ENCODE peak calls at places on chromosomes 1 and 21, in nine cellular contexts. V is heart left ventricle, B is upper lobe of right lung, Q is fibroblast of the aortic adventitia, I is ovary, U is cardiac muscle cell, J is IMR-90, A is thoracic aorta, M is lung. C is an unnamed sample.

GRCh38 chr21:45305831-45306230 is 18.1 kb upstream of the POFUT2 start:
- DNase-seq in V (no peak), B (no peak), Q (no peak), I (peak; percentile 31), U (no peak), J (no peak), A (no peak), M (no peak), C (no peak)

GRCh38 chr1:113943028-113943811 is 14.1 kb downstream of the HIPK1 start:
- DNase-seq in V (no peak), B (no peak), Q (peak; percentile 64), I (no peak), U (no peak), J (peak; percentile 16), A (no peak), M (no peak), C (no peak)

GRCh38 chr1:195637474-195637873 is 970.8 kb downstream of the KCNT2 start:
- DNase-seq in V (no peak), B (no peak), Q (no peak), I (no peak), U (no peak), J (peak; percentile 28), A (no peak), M (no peak), C (no peak)

GRCh38 chr21:15874610-15875009 is 144.8 kb downstream of the USP25 start:
- DNase-seq in V (no peak), B (no peak), Q (no peak), I (no peak), U (no peak), J (peak; percentile 55), A (no peak), M (no peak), C (no peak)

GRCh38 chr1:202283991-202284390 is 57.7 kb downstream of the UBE2T start:
- DNase-seq in V (no peak), B (no peak), Q (peak; percentile 70), I (no peak), U (no peak), J (peak; percentile 74), A (no peak), M (no peak), C (no peak)

GRCh38 chr1:112575154-112575804 is 43.7 kb downstream of the ST7L start:
- DNase-seq in V (no peak), B (no peak), Q (peak; percentile 82), I (no peak), U (no peak), J (peak; percentile 98), A (no peak), M (no peak), C (no peak)

GRCh38 chr1:45206808-45207624 is 611 bp upstream of the ZSWIM5 start:
- DNase-seq in V (no peak), B (no peak), Q (no peak), I (no peak), U (no peak), J (no peak), A (no peak), M (no peak), C (no peak)

GRCh38 chr1:18829671-18830070 is 29.8 kb downstream of the TAS1R2 start:
- DNase-seq in V (no peak), B (no peak), Q (no peak), I (no peak), U (no peak), J (no peak), A (no peak), M (no peak), C (no peak)

GRCh38 chr1:81142099-81142776 is 658.5 kb upstream of the ADGRL2 start:
- DNase-seq in V (no peak), B (no peak), Q (peak; percentile 85), I (no peak), U (no peak), J (peak; percentile 84), A (no peak), M (no peak), C (no peak)

GRCh38 chr1:1630191-1630964 is 1.6 kb upstream of the MMP23B start:
- DNase-seq in V (peak; percentile 72), B (peak; percentile 85), Q (peak; percentile 25), I (peak; percentile 84), U (peak; percentile 62), J (no peak), A (no peak), M (peak; percentile 46), C (no peak)

GRCh38 chr1:77511440-77511840 is 171.0 kb downstream of the ZZZ3 start:
- DNase-seq in V (no peak), B (no peak), Q (peak; percentile 91), I (no peak), U (no peak), J (peak; percentile 94), A (no peak), M (no peak), C (no peak)

GRCh38 chr1:219724440-219724839 is 111.5 kb upstream of the ZC3H11B start:
- DNase-seq in V (no peak), B (no peak), Q (no peak), I (no peak), U (no peak), J (no peak), A (no peak), M (no peak), C (no peak)

GRCh38 chr1:32241011-32241763 is 5.8 kb upstream of the FAM167B start:
- DNase-seq in V (peak; percentile 71), B (peak; percentile 81), Q (peak; percentile 68), I (peak; percentile 72), U (peak; percentile 56), J (peak; percentile 66), A (peak; percentile 22), M (peak; percentile 49), C (peak; percentile 64)

GRCh38 chr1:14929547-14930223 is 223.9 kb upstream of the TMEM51 start:
- DNase-seq in V (no peak), B (no peak), Q (peak; percentile 63), I (peak; percentile 55), U (peak; percentile 29), J (peak; percentile 86), A (no peak), M (no peak), C (no peak)

GRCh38 chr1:153611024-153611352 is 1.9 kb downstream of the S100A16 start:
- DNase-seq in V (no peak), B (no peak), Q (peak; percentile 64), I (no peak), U (no peak), J (no peak), A (no peak), M (no peak), C (no peak)

GRCh38 chr1:231460614-231461013 is 38.5 kb upstream of the EGLN1 start:
- DNase-seq in V (no peak), B (no peak), Q (no peak), I (no peak), U (no peak), J (no peak), A (no peak), M (no peak), C (no peak)

GRCh38 chr1:208024406-208024805 is 113.5 kb upstream of the CD34 start:
- DNase-seq in V (no peak), B (peak; percentile 47), Q (no peak), I (no peak), U (no peak), J (no peak), A (no peak), M (no peak), C (no peak)

GRCh38 chr1:164631751-164632150 is 72.8 kb downstream of the PBX1 start:
- DNase-seq in V (no peak), B (no peak), Q (no peak), I (no peak), U (no peak), J (no peak), A (no peak), M (no peak), C (no peak)

GRCh38 chr1:47527653-47528272 is 89.9 kb downstream of the FOXD2 start:
- DNase-seq in V (no peak), B (no peak), Q (no peak), I (no peak), U (peak; percentile 43), J (no peak), A (no peak), M (peak; percentile 52), C (peak; percentile 79)

GRCh38 chr21:32826317-32827167 is 55.0 kb upstream of the PAXBP1 start:
- DNase-seq in V (no peak), B (no peak), Q (peak; percentile 80), I (peak; percentile 38), U (peak; percentile 68), J (peak; percentile 63), A (no peak), M (no peak), C (peak; percentile 48)

GRCh38 chr1:235583511-235584001 is 66.0 kb downstream of the GNG4 start:
- DNase-seq in V (no peak), B (peak; percentile 54), Q (peak; percentile 11), I (peak; percentile 50), U (no peak), J (no peak), A (no peak), M (no peak), C (no peak)
- TF ChIP-seq CTCF in V (no peak), B (no peak), Q (peak; percentile 16), I (no peak), U (no peak), J (no peak), A (no peak), M (no peak), C (no peak)

DNA sequence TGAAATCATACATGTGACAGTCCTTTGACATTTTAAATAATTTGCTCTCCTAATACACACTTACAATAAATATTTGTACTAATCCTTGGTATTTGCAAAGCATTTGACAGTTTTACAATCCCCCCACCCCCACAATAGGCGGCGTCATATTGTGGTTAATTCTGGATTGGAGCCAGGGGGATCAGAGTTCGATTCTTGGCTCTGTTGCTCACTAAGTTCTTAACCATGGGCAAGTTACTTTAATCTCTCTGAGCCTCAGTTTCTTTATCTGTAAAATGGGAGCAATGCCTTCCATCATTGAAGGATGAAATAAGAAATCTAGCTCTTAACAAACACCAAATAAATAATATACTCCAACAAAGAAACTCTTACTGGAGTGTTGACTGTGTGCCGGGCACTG is 23.8 kb downstream of the CACNA1S start:
- DNase-seq in V (no peak), B (no peak), Q (no peak), I (no peak), U (no peak), J (no peak), A (no peak), M (no peak), C (no peak)
- TF ChIP-seq CTCF in V (no peak), B (no peak), Q (no peak), I (no peak), U (no peak), J (no peak), A (no peak), M (no peak), C (no peak)

GRCh38 chr21:27498025-27498424 is 531.1 kb upstream of the ADAMTS5 start:
- DNase-seq in V (no peak), B (no peak), Q (peak; percentile 54), I (no peak), U (no peak), J (peak; percentile 14), A (no peak), M (no peak), C (no peak)
- TF ChIP-seq CTCF in V (no peak), B (no peak), Q (no peak), I (no peak), U (no peak), J (no peak), A (no peak), M (no peak), C (no peak)

DNA sequence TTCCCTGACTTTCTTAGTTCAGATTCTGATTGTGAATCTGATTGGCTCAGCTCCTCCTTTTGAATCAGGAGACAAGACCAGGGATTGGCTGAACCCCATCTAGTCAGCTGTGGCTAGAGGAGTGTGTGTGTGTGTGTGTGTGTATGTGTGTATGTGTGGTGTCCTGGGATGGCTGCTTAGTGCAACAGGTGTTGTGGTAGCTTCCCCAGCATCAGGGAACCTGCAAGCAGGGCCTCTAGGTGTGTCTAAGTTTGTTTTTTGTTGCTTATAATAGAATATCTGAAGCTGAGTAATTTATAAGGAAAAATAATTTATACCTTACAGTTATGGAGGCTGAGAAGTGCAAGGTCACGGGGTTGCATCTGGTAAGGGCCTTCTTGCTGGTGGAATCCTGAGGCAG is 13.2 kb upstream of the ALPL start:
- DNase-seq in V (no peak), B (no peak), Q (no peak), I (no peak), U (no peak), J (no peak), A (no peak), M (no peak), C (no peak)
- TF ChIP-seq CTCF in V (no peak), B (no peak), Q (no peak), I (no peak), U (no peak), J (no peak), A (no peak), M (no peak), C (no peak)

C was measured in Calu3.